ENCODE peak calls at places on chromosomes 4 and X, in seven cellular contexts. N is right atrium auricular region, R is K562, I is A549, X is AG04450, T is IMR-90, C is GM12878. J is an unnamed sample.

GRCh38 chrX:110402855-110403230 is 44.2 kb downstream of the RTL9 start:
- DNase-seq in N (no peak), R (peak), I (peak), X (no peak), T (no peak), C (no peak), J (no peak)

GRCh38 chr4:102345795-102346100 is 466 bp upstream of the SLC39A8 start:
- DNase-seq in N (no peak), R (no peak), I (no peak), X (no peak), T (no peak), C (no peak), J (no peak)

GRCh38 chr4:183393446-183393845 is 51.0 kb upstream of the CDKN2AIP start:
- DNase-seq in N (no peak), R (no peak), I (no peak), X (no peak), T (no peak), C (no peak), J (no peak)

GRCh38 chr4:5421416-5421815 is 286.9 kb downstream of the EVC2 start:
- DNase-seq in N (no peak), R (no peak), I (no peak), X (no peak), T (no peak), C (no peak), J (no peak)

GRCh38 chrX:118536687-118537461 is 41.3 kb downstream of the DOCK11 start:
- DNase-seq in N (no peak), R (peak), I (peak), X (no peak), T (peak), C (peak), J (no peak)

GRCh38 chr4:53014368-53014767 is 152.3 kb downstream of the RASL11B start:
- DNase-seq in N (no peak), R (no peak), I (no peak), X (no peak), T (no peak), C (no peak), J (no peak)

GRCh38 chr4:110508827-110509446 is 33.0 kb downstream of the ENPEP start:
- DNase-seq in N (no peak), R (no peak), I (peak), X (no peak), T (peak), C (no peak), J (no peak)

GRCh38 chrX:129726307-129727111 is 12.3 kb upstream of the XPNPEP2 start:
- DNase-seq in N (peak), R (peak), I (peak), X (no peak), T (peak), C (no peak), J (peak)

GRCh38 chr4:47669946-47670345 is 167.9 kb downstream of the CORIN start:
- DNase-seq in N (no peak), R (no peak), I (no peak), X (no peak), T (peak), C (no peak), J (no peak)

GRCh38 chr4:52838729-52839722 is 23.1 kb upstream of the RASL11B start:
- DNase-seq in N (peak), R (no peak), I (no peak), X (no peak), T (no peak), C (no peak), J (no peak)

GRCh38 chr4:109078724-109079123 is 223.7 kb downstream of the COL25A1 start:
- DNase-seq in N (no peak), R (no peak), I (no peak), X (peak), T (peak), C (no peak), J (no peak)

GRCh38 chrX:47156611-47157520 is 11.8 kb downstream of the RBM10 start:
- DNase-seq in N (no peak), R (peak), I (no peak), X (no peak), T (no peak), C (no peak), J (no peak)

GRCh38 chr4:153725070-153725810 is 34.6 kb downstream of the RNF175 start:
- DNase-seq in N (no peak), R (no peak), I (no peak), X (no peak), T (no peak), C (no peak), J (no peak)

GRCh38 chrX:69000857-69001256 is 164.4 kb downstream of the PJA1 start:
- DNase-seq in N (no peak), R (no peak), I (no peak), X (no peak), T (no peak), C (no peak), J (no peak)

GRCh38 chr4:8508731-8509130 is 68.2 kb downstream of the TRMT44 start:
- DNase-seq in N (no peak), R (no peak), I (no peak), X (no peak), T (no peak), C (no peak), J (no peak)

GRCh38 chr4:8507251-8507570 is 66.6 kb downstream of the TRMT44 start:
- DNase-seq in N (no peak), R (no peak), I (no peak), X (no peak), T (no peak), C (no peak), J (no peak)

GRCh38 chr4:8506373-8507250 is 66.0 kb downstream of the TRMT44 start:
- DNase-seq in N (peak), R (no peak), I (no peak), X (peak), T (peak), C (no peak), J (no peak)

GRCh38 chr4:8508266-8508665 is 67.7 kb downstream of the TRMT44 start:
- DNase-seq in N (no peak), R (no peak), I (no peak), X (no peak), T (no peak), C (no peak), J (no peak)

GRCh38 chr4:8507624-8508023 is 67.0 kb downstream of the TRMT44 start:
- DNase-seq in N (no peak), R (no peak), I (no peak), X (no peak), T (no peak), C (no peak), J (no peak)
- H3K27ac ChIP-seq in N (no peak), R (no peak), I (no peak), X (no peak), T (peak), C (no peak), J (no peak)

GRCh38 chr4:70364002-70364401 is 3.4 kb downstream of the SMR3A start:
- DNase-seq in N (no peak), R (no peak), I (no peak), X (no peak), T (no peak), C (no peak), J (no peak)
- H3K27ac ChIP-seq in N (no peak), R (no peak), I (no peak), X (no peak), T (no peak), C (no peak), J (no peak)

GRCh38 chr4:185774815-185775684 is 36.9 kb downstream of the SORBS2 start:
- DNase-seq in N (no peak), R (no peak), I (peak), X (peak), T (peak), C (no peak), J (no peak)
- H3K27ac ChIP-seq in N (peak), R (no peak), I (peak), X (no peak), T (no peak), C (no peak), J (no peak)

GRCh38 chr4:128358903-128359260 is 71.3 kb upstream of the PGRMC2 start:
- DNase-seq in N (no peak), R (no peak), I (no peak), X (no peak), T (no peak), C (no peak), J (no peak)
- H3K27ac ChIP-seq in N (peak), R (no peak), I (peak), X (peak), T (peak), C (no peak), J (no peak)

J was measured in iPS DF 6.9.